ENCODE peak calls at places on chromosomes 6 and 20, in nine cellular contexts. Z is stimulated activated CD4-positive, alpha-beta T cell treated with anti-CD3 and anti-CD28 coated beads, TNF-alpha, amount 100 ng/mL, for 24 hours; P is sigmoid colon; Q is H9; T is WERI-Rb-1; X is AG09319; C is substantia nigra; V is kidney tubule cell; I is lower leg skin. F is an unnamed sample.

GRCh38 chr6:105136433-105137350 is 43.1 kb downstream of the POPDC3 start:
- DNase-seq in Z (no peak), P (peak), Q (peak), T (peak), X (peak), C (peak), V (peak), I (peak), F (peak)

GRCh38 chr6:36442083-36442670 is 477 bp downstream of the PXT1 start:
- DNase-seq in Z (no peak), P (no peak), Q (no peak), T (no peak), X (no peak), C (no peak), V (peak), I (no peak), F (no peak)

GRCh38 chr6:57207872-57208271 is 14.2 kb downstream of the RAB23 start:
- DNase-seq in Z (no peak), P (no peak), Q (no peak), T (no peak), X (no peak), C (no peak), V (no peak), I (no peak), F (no peak)

GRCh38 chr6:157706883-157707282 is 116.2 kb upstream of the SNX9 start:
- DNase-seq in Z (no peak), P (no peak), Q (no peak), T (no peak), X (no peak), C (no peak), V (no peak), I (no peak), F (no peak)

GRCh38 chr20:40882173-40882572 is 146.4 kb upstream of the TOP1 start:
- DNase-seq in Z (no peak), P (no peak), Q (no peak), T (no peak), X (no peak), C (no peak), V (no peak), I (no peak), F (no peak)

GRCh38 chr20:4795394-4795793 is 73.7 kb downstream of the PRND start:
- DNase-seq in Z (no peak), P (no peak), Q (peak), T (no peak), X (peak), C (no peak), V (peak), I (peak), F (peak)

GRCh38 chr6:20719980-20720379 is 185.7 kb downstream of the CDKAL1 start:
- DNase-seq in Z (no peak), P (no peak), Q (no peak), T (no peak), X (no peak), C (no peak), V (no peak), I (no peak), F (no peak)

GRCh38 chr6:1787894-1788293 is 178.2 kb downstream of the FOXC1 start:
- DNase-seq in Z (no peak), P (no peak), Q (no peak), T (no peak), X (peak), C (no peak), V (peak), I (peak), F (no peak)

GRCh38 chr6:111743859-111744692 is 129.2 kb downstream of the FYN start:
- DNase-seq in Z (no peak), P (no peak), Q (no peak), T (no peak), X (no peak), C (no peak), V (no peak), I (no peak), F (no peak)

GRCh38 chr6:53300656-53301551 is 47.8 kb downstream of the ELOVL5 start:
- DNase-seq in Z (no peak), P (no peak), Q (no peak), T (peak), X (no peak), C (peak), V (peak), I (no peak), F (no peak)

GRCh38 chr6:51098801-51099200 is 280.1 kb downstream of the TFAP2B start:
- DNase-seq in Z (no peak), P (no peak), Q (no peak), T (no peak), X (no peak), C (no peak), V (peak), I (no peak), F (no peak)

GRCh38 chr6:3457710-3458605 is 1.1 kb upstream of the SLC22A23 start:
- DNase-seq in Z (no peak), P (peak), Q (peak), T (no peak), X (no peak), C (peak), V (peak), I (peak), F (peak)

GRCh38 chr20:24685736-24686135 is 216.3 kb downstream of the SYNDIG1 start:
- DNase-seq in Z (no peak), P (peak), Q (no peak), T (no peak), X (no peak), C (no peak), V (no peak), I (no peak), F (peak)

GRCh38 chr6:10465633-10466499 is 51.0 kb upstream of the TFAP2A start:
- DNase-seq in Z (no peak), P (no peak), Q (peak), T (peak), X (no peak), C (no peak), V (peak), I (no peak), F (peak)

GRCh38 chr6:130466744-130467052 is 100.9 kb downstream of the TMEM200A start:
- DNase-seq in Z (no peak), P (no peak), Q (no peak), T (no peak), X (no peak), C (no peak), V (no peak), I (no peak), F (no peak)

GRCh38 chr6:154594474-154595198 is 84.2 kb upstream of the CNKSR3 start:
- DNase-seq in Z (no peak), P (no peak), Q (no peak), T (no peak), X (no peak), C (no peak), V (no peak), I (no peak), F (no peak)

GRCh38 chr6:116685437-116685993 is 4.5 kb downstream of the KPNA5 start:
- DNase-seq in Z (no peak), P (no peak), Q (no peak), T (no peak), X (no peak), C (no peak), V (no peak), I (no peak), F (no peak)

GRCh38 chr6:57190140-57190539 is 18.0 kb downstream of the BAG2 start:
- DNase-seq in Z (no peak), P (no peak), Q (no peak), T (no peak), X (no peak), C (no peak), V (no peak), I (no peak), F (no peak)

GRCh38 chr6:73285674-73286283 is 22.8 kb upstream of the KHDC1 start:
- DNase-seq in Z (no peak), P (no peak), Q (no peak), T (no peak), X (no peak), C (no peak), V (peak), I (no peak), F (no peak)

F was measured in islet precursor cell.